ENCODE peak calls at places on chromosomes 11 and 22, in six cellular contexts. D is sigmoid colon, I is epithelial cell of esophagus, O is heart right ventricle, U is left ventricle myocardium inferior, M is testis. K is an unnamed sample.

GRCh38 chr11:33531743-33532181 is 168.9 kb downstream of the C11orf91 start:
- DNase-seq in I (no peak), U (no peak), O (peak), M (no peak), D (no peak), K (no peak)

GRCh38 chr11:126647735-126648134 is 292.2 kb downstream of the ST3GAL4 start:
- DNase-seq in M (no peak), D (no peak), U (no peak), I (peak), O (no peak), K (no peak)

GRCh38 chr11:6523253-6523652 is 26.2 kb downstream of the DNHD1 start:
- DNase-seq in I (peak), U (no peak), D (no peak), O (no peak), M (no peak), K (no peak)

GRCh38 chr11:123304828-123305530 is 109.9 kb upstream of the CLMP start:
- DNase-seq in I (no peak), U (no peak), D (no peak), O (no peak), M (no peak), K (no peak)

GRCh38 chr11:3892156-3892555 is 36.7 kb downstream of the STIM1 start:
- DNase-seq in U (no peak), O (no peak), I (no peak), M (no peak), D (no peak), K (no peak)

GRCh38 chr11:19018901-19019300 is 41.6 kb downstream of the MRGPRX2 start:
- DNase-seq in M (no peak), I (peak), D (no peak), O (no peak), U (no peak), K (no peak)

GRCh38 chr11:116640641-116641402 is 132.0 kb downstream of the BUD13 start:
- DNase-seq in D (no peak), I (no peak), U (no peak), M (no peak), O (no peak), K (no peak)

GRCh38 chr11:12433571-12434061 is 56.2 kb downstream of the PARVA start:
- DNase-seq in M (no peak), U (no peak), O (no peak), D (peak), I (no peak), K (no peak)

GRCh38 chr11:3796796-3797328 is 492 bp downstream of the NUP98 start:
- DNase-seq in U (no peak), M (peak), I (no peak), O (no peak), D (no peak), K (no peak)

GRCh38 chr22:46528121-46528610 is 9.3 kb downstream of the CELSR1 start:
- DNase-seq in D (no peak), I (peak), M (no peak), O (no peak), U (no peak), K (no peak)

GRCh38 chr22:20509344-20510047 is 2.1 kb downstream of the MED15 start:
- DNase-seq in U (peak), M (peak), O (peak), D (peak), I (peak), K (no peak)

GRCh38 chr22:45867118-45867905 is 109.7 kb downstream of the WNT7B start:
- DNase-seq in M (peak), I (no peak), O (no peak), U (no peak), D (peak), K (no peak)

GRCh38 chr11:107744736-107745135 is 32.9 kb upstream of the SLN start:
- DNase-seq in O (no peak), I (no peak), M (no peak), U (no peak), D (no peak), K (no peak)

GRCh38 chr11:67674442-67674871 is at the start of gene ALDH3B2:
- DNase-seq in M (no peak), O (no peak), U (no peak), D (no peak), I (peak), K (no peak)

GRCh38 chr11:113114452-113115027 is 153.3 kb downstream of the NCAM1 start:
- DNase-seq in I (peak), M (peak), D (peak), O (peak), U (peak), K (no peak)

GRCh38 chr11:68677432-68677831 is 6.9 kb upstream of the GAL start:
- DNase-seq in I (peak), O (peak), U (peak), M (no peak), D (peak), K (no peak)

GRCh38 chr11:134393638-134394037 is 18.4 kb downstream of the B3GAT1 start:
- DNase-seq in U (no peak), M (peak), O (no peak), I (no peak), D (no peak), K (no peak)

DNA sequence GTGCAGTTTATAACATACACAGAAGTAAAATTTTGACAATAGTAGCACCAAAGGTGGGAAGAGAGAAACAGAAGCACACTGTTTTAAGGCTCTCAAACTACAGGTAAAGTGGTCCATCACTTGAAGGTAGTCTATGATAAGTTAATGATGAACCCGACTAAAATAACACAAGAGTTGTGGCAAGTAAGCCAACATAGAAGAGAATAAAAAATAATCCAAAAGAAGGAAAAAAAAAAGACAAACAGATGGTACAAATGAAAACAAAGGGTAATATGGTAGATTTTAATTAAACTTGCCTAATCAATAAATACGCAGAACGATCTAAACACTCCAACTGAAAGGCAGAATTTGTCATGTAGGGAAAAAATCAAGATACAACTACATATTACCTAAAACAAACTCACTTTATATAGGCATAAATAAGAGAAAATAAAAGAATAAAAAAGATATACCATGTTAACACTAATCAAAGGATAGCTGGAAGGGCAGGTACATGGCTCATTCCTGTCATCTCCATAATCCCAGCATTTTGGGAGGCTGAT is 31.6 kb downstream of the DGCR2 start:
- DNase-seq in O (no peak), D (no peak), I (no peak), U (no peak), M (no peak), K (no peak)
- TF ChIP-seq CTCF in O (no peak), D (no peak), I (no peak), U (no peak), M (no peak), K (no peak)

GRCh38 chr22:27151407-27151806 is 494.0 kb downstream of the MIAT start:
- DNase-seq in D (no peak), U (no peak), I (no peak), M (no peak), O (no peak), K (no peak)
- TF ChIP-seq CTCF in D (no peak), U (no peak), I (no peak), M (no peak), O (no peak), K (no peak)

GRCh38 chr11:76248210-76248609 is 41.9 kb upstream of the WNT11 start:
- DNase-seq in I (no peak), O (no peak), U (no peak), M (no peak), D (no peak), K (no peak)
- TF ChIP-seq CTCF in I (no peak), O (peak), U (peak), M (peak), D (no peak), K (peak)

GRCh38 chr22:24424901-24425775 is 2.3 kb upstream of the ADORA2A start:
- DNase-seq in O (no peak), M (no peak), U (no peak), I (no peak), D (no peak), K (no peak)

GRCh38 chr22:24424001-24424900 is 3.1 kb upstream of the ADORA2A start:
- DNase-seq in M (no peak), D (no peak), O (no peak), U (no peak), I (no peak), K (no peak)

GRCh38 chr22:24421428-24421931 is 5.9 kb upstream of the ADORA2A start:
- DNase-seq in U (no peak), O (no peak), M (no peak), I (no peak), D (no peak), K (no peak)

GRCh38 chr22:24422078-24422665 is 5.2 kb upstream of the ADORA2A start:
- DNase-seq in D (no peak), O (peak), I (no peak), M (no peak), U (no peak), K (no peak)

DNA sequence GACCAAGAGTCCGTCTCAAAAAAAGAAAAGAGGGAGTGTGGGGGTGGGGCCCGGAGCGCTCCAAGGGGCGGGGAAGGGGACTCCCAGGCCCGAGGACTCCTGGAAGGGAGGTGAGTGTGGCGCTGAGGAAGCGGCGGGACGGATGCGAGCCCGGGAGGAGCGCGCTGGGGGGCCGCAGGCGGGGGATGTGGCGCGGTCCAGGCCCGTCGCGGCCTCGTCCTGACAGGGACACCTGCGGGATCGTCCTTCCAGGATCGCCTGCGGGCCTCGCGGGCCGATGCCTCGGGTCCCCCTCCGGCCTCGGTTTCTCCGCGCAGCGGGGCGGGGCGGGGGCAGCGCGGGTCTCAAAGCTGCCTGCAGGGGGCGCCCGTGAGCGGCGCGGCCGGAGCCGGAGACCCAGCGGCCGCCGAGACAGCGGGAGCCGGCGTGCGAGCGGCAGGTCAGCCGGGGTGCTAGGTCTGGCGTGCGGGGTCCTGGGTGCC is 3.8 kb upstream of the ADORA2A start:
- DNase-seq in U (peak), O (peak), I (no peak), M (peak), D (peak), K (peak)
- TF ChIP-seq CTCF in U (peak), O (peak), I (peak), M (peak), D (peak), K (peak)

GRCh38 chr11:130379276-130379675 is 49.1 kb downstream of the ADAMTS8 start:
- DNase-seq in O (no peak), U (no peak), M (no peak), I (no peak), D (no peak), K (no peak)

GRCh38 chr11:130383363-130384168 is 44.8 kb downstream of the ADAMTS8 start:
- DNase-seq in O (no peak), M (no peak), I (no peak), U (no peak), D (no peak), K (no peak)

GRCh38 chr11:130381317-130381716 is 47.1 kb downstream of the ADAMTS8 start:
- DNase-seq in M (no peak), O (no peak), D (no peak), I (no peak), U (no peak), K (no peak)
- TF ChIP-seq CTCF in M (no peak), O (no peak), D (no peak), I (no peak), U (no peak), K (no peak)

GRCh38 chr11:44863231-44863630 is 87.5 kb downstream of the TP53I11 start:
- DNase-seq in O (no peak), I (no peak), D (no peak), U (no peak), M (no peak), K (no peak)
- TF ChIP-seq CTCF in O (no peak), I (no peak), D (no peak), U (no peak), M (no peak), K (no peak)

K was measured in osteocyte.